ENCODE peak calls at places on chromosomes 3 and 15, in five cellular contexts. One of them, this sample, is unnamed.
A peak's percentile ranks its signal among the peaks of the same experiment; 100 is the strongest.

GRCh38 chr15:78077053-78077859 is at the start of gene TBC1D2B:
- DNase-seq in esophagus squamous epithelium: no peak
- DNase-seq in left ventricle myocardium inferior: peak; percentile 72
- DNase-seq in MM.1S: peak; percentile 62
- DNase-seq in IMR-90: peak; percentile 48
- DNase-seq in this sample: no peak

GRCh38 chr3:9142346-9142745 is 107.1 kb downstream of the SRGAP3 start:
- DNase-seq in esophagus squamous epithelium: no peak
- DNase-seq in left ventricle myocardium inferior: no peak
- DNase-seq in MM.1S: no peak
- DNase-seq in IMR-90: no peak
- DNase-seq in this sample: no peak

GRCh38 chr3:134654031-134654430 is 3.2 kb upstream of the KY start:
- DNase-seq in esophagus squamous epithelium: no peak
- DNase-seq in left ventricle myocardium inferior: no peak
- DNase-seq in MM.1S: no peak
- DNase-seq in IMR-90: no peak
- DNase-seq in this sample: no peak

GRCh38 chr15:57595011-57595866 is 3.5 kb downstream of the MYZAP start:
- DNase-seq in esophagus squamous epithelium: no peak
- DNase-seq in left ventricle myocardium inferior: peak; percentile 74
- DNase-seq in MM.1S: no peak
- DNase-seq in IMR-90: no peak
- DNase-seq in this sample: no peak

GRCh38 chr15:44296625-44297524 is 8.4 kb downstream of the GOLM2 start:
- DNase-seq in esophagus squamous epithelium: no peak
- DNase-seq in left ventricle myocardium inferior: no peak
- DNase-seq in MM.1S: no peak
- DNase-seq in IMR-90: peak; percentile 78
- DNase-seq in this sample: no peak

GRCh38 chr15:57245130-57245529 is 131.2 kb upstream of the CGNL1 start:
- DNase-seq in esophagus squamous epithelium: no peak
- DNase-seq in left ventricle myocardium inferior: no peak
- DNase-seq in MM.1S: no peak
- DNase-seq in IMR-90: peak; percentile 69
- DNase-seq in this sample: no peak

GRCh38 chr3:141237701-141238521 is 6.3 kb downstream of the PXYLP1 start:
- DNase-seq in esophagus squamous epithelium: no peak
- DNase-seq in left ventricle myocardium inferior: peak; percentile 76
- DNase-seq in MM.1S: no peak
- DNase-seq in IMR-90: no peak
- DNase-seq in this sample: no peak

GRCh38 chr3:28328188-28329151 is 20.1 kb upstream of the ZCWPW2 start:
- DNase-seq in esophagus squamous epithelium: no peak
- DNase-seq in left ventricle myocardium inferior: no peak
- DNase-seq in MM.1S: peak; percentile 46
- DNase-seq in IMR-90: peak; percentile 33
- DNase-seq in this sample: no peak

GRCh38 chr15:69280783-69281182 is 17.9 kb upstream of the PAQR5 start:
- DNase-seq in esophagus squamous epithelium: no peak
- DNase-seq in left ventricle myocardium inferior: no peak
- DNase-seq in MM.1S: no peak
- DNase-seq in IMR-90: peak; percentile 27
- DNase-seq in this sample: no peak

GRCh38 chr3:197532388-197532787 is 23.4 kb downstream of the BDH1 start:
- DNase-seq in esophagus squamous epithelium: no peak
- DNase-seq in left ventricle myocardium inferior: no peak
- DNase-seq in MM.1S: no peak
- DNase-seq in IMR-90: no peak
- DNase-seq in this sample: no peak

GRCh38 chr15:82803793-82804574 is 1.9 kb downstream of the FSD2 start:
- DNase-seq in esophagus squamous epithelium: no peak
- DNase-seq in left ventricle myocardium inferior: no peak
- DNase-seq in MM.1S: no peak
- DNase-seq in IMR-90: peak; percentile 15
- DNase-seq in this sample: no peak

GRCh38 chr3:152362086-152362485 is 93.4 kb downstream of the MBNL1 start:
- DNase-seq in esophagus squamous epithelium: no peak
- DNase-seq in left ventricle myocardium inferior: no peak
- DNase-seq in MM.1S: no peak
- DNase-seq in IMR-90: no peak
- DNase-seq in this sample: no peak

GRCh38 chr3:53071882-53072431 is 26.1 kb upstream of the SFMBT1 start:
- DNase-seq in esophagus squamous epithelium: no peak
- DNase-seq in left ventricle myocardium inferior: no peak
- DNase-seq in MM.1S: no peak
- DNase-seq in IMR-90: no peak
- DNase-seq in this sample: no peak

GRCh38 chr3:134680796-134681526 is 30.1 kb upstream of the KY start:
- DNase-seq in esophagus squamous epithelium: no peak
- DNase-seq in left ventricle myocardium inferior: no peak
- DNase-seq in MM.1S: no peak
- DNase-seq in IMR-90: no peak
- DNase-seq in this sample: no peak

GRCh38 chr3:172577962-172578560 is 54.8 kb upstream of the TNFSF10 start:
- DNase-seq in esophagus squamous epithelium: no peak
- DNase-seq in left ventricle myocardium inferior: no peak
- DNase-seq in MM.1S: no peak
- DNase-seq in IMR-90: no peak
- DNase-seq in this sample: no peak

GRCh38 chr3:148873270-148873927 is 8.3 kb downstream of the CPA3 start:
- DNase-seq in esophagus squamous epithelium: no peak
- DNase-seq in left ventricle myocardium inferior: no peak
- DNase-seq in MM.1S: no peak
- DNase-seq in IMR-90: no peak
- DNase-seq in this sample: no peak

GRCh38 chr3:98962951-98963350 is 61.5 kb upstream of the DCBLD2 start:
- DNase-seq in esophagus squamous epithelium: no peak
- DNase-seq in left ventricle myocardium inferior: no peak
- DNase-seq in MM.1S: no peak
- DNase-seq in IMR-90: peak; percentile 77
- DNase-seq in this sample: no peak

GRCh38 chr15:73908030-73908821 is 18.0 kb upstream of the LOXL1 start:
- DNase-seq in esophagus squamous epithelium: peak; percentile 5
- DNase-seq in left ventricle myocardium inferior: peak; percentile 86
- DNase-seq in MM.1S: peak; percentile 68
- DNase-seq in IMR-90: peak; percentile 64
- DNase-seq in this sample: no peak

GRCh38 chr15:42130246-42130986 is 26.0 kb downstream of the PLA2G4F start:
- DNase-seq in esophagus squamous epithelium: no peak
- DNase-seq in left ventricle myocardium inferior: no peak
- DNase-seq in MM.1S: no peak
- DNase-seq in IMR-90: no peak
- DNase-seq in this sample: no peak

GRCh38 chr15:36914466-36914865 is 185.9 kb downstream of the MEIS2 start:
- DNase-seq in esophagus squamous epithelium: no peak
- DNase-seq in left ventricle myocardium inferior: peak; percentile 51
- DNase-seq in MM.1S: no peak
- DNase-seq in IMR-90: no peak
- DNase-seq in this sample: no peak

GRCh38 chr3:168024537-168024941 is 71.2 kb downstream of the GOLIM4 start:
- DNase-seq in esophagus squamous epithelium: no peak
- DNase-seq in left ventricle myocardium inferior: no peak
- DNase-seq in MM.1S: peak; percentile 78
- DNase-seq in IMR-90: peak; percentile 96
- DNase-seq in this sample: peak; percentile 94

GRCh38 chr3:195774917-195775316 is 36.8 kb downstream of the MUC4 start:
- DNase-seq in esophagus squamous epithelium: no peak
- DNase-seq in left ventricle myocardium inferior: peak; percentile 56
- DNase-seq in MM.1S: peak; percentile 41
- DNase-seq in IMR-90: no peak
- DNase-seq in this sample: no peak

GRCh38 chr3:181943285-181943684 is 231.6 kb downstream of the SOX2 start:
- DNase-seq in esophagus squamous epithelium: no peak
- DNase-seq in left ventricle myocardium inferior: no peak
- DNase-seq in MM.1S: no peak
- DNase-seq in IMR-90: no peak
- DNase-seq in this sample: no peak

GRCh38 chr3:10469406-10470119 is 35.8 kb downstream of the ATP2B2 start:
- DNase-seq in esophagus squamous epithelium: no peak
- DNase-seq in left ventricle myocardium inferior: no peak
- DNase-seq in MM.1S: no peak
- DNase-seq in IMR-90: no peak
- DNase-seq in this sample: no peak

GRCh38 chr15:45719490-45719889 is 84.7 kb downstream of the SQOR start:
- DNase-seq in esophagus squamous epithelium: no peak
- DNase-seq in left ventricle myocardium inferior: no peak
- DNase-seq in MM.1S: no peak
- DNase-seq in IMR-90: peak; percentile 7
- DNase-seq in this sample: no peak

GRCh38 chr15:45710657-45711056 is 75.8 kb downstream of the SQOR start:
- DNase-seq in esophagus squamous epithelium: no peak
- DNase-seq in left ventricle myocardium inferior: no peak
- DNase-seq in MM.1S: no peak
- DNase-seq in IMR-90: no peak
- DNase-seq in this sample: no peak

GRCh38 chr15:45715528-45715927 is 80.7 kb downstream of the SQOR start:
- DNase-seq in esophagus squamous epithelium: no peak
- DNase-seq in left ventricle myocardium inferior: no peak
- DNase-seq in MM.1S: peak; percentile 25
- DNase-seq in IMR-90: peak; percentile 32
- DNase-seq in this sample: no peak

GRCh38 chr15:45720183-45720582 is 85.4 kb downstream of the SQOR start:
- DNase-seq in esophagus squamous epithelium: no peak
- DNase-seq in left ventricle myocardium inferior: no peak
- DNase-seq in MM.1S: no peak
- DNase-seq in IMR-90: no peak
- DNase-seq in this sample: no peak

DNA sequence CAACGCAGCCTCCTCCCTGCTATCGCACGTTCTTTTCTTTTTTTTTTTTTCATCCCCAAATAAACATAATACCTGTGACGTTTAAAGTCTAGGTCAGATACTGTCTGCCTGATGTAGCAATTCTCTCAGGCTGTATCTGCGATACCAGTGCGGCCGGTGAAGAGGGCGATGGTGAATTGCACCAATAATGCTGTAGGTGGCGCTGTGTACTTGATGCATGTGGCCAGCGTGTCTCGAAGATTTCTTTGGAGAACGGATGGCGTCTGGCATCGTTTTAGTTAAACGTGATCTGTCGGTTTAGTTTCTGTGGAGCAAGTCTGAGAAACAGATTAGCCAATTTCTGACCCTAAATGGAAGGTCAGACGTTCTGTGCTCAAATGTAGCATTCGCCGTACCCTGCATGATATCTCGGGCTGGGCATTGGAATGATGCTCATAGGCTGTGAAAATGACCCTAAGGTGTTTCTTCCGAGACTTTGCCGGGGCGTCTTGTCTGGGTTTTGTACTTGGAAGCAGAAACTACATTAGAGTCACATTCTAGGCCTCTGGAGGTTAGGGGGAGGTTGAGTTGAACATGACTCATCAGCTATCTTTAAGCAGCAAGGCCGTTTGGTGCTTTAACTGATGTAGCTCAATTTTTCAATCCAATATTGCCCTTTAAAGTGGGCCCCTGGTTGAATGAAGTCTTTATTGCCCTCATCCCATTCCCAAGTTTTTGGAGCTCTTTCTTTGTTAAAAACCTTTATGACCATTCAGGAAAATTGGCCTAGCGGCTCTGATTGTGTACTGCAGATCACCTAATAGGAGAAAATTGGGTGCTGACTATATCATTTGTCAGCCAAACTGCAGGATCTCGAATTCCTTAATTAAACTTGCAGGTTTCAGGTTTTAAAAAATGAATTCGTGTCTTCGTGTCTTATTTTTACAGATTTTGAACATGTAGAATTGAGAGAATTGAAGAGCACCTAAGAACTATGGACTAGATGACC is 80.0 kb downstream of the SQOR start:
- DNase-seq in esophagus squamous epithelium: no peak
- DNase-seq in left ventricle myocardium inferior: peak; percentile 49
- DNase-seq in MM.1S: peak; percentile 69
- DNase-seq in IMR-90: peak; percentile 72
- DNase-seq in this sample: peak; percentile 47
- H3K4me3 ChIP-seq in esophagus squamous epithelium: no peak overlapping the region
- H3K4me3 ChIP-seq in left ventricle myocardium inferior: peak overlapping the region; percentile 24
- H3K4me3 ChIP-seq in MM.1S: no peak overlapping the region
- H3K4me3 ChIP-seq in IMR-90: no peak overlapping the region
- H3K4me3 ChIP-seq in this sample: no peak overlapping the region

DNA sequence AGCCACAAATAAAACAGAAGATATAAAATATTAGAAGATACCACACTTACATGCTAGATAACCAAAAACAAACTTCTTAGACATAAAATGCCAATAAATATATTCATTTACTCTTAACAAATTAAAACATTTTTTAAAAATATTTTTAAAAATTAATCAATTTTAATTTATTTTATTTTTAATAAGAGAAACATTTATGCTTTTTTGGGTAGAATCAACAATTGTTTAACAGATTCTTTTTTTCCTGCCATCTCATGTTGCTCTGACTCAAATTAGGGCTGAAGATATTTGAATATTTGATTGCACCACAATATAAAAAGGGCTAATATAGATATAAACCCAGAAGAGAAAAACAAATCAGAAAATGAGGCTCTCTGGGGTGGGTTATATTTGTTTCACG is 172.6 kb downstream of the GOLGA6L6 start:
- DNase-seq in esophagus squamous epithelium: no peak
- DNase-seq in left ventricle myocardium inferior: no peak
- DNase-seq in MM.1S: no peak
- DNase-seq in IMR-90: no peak
- DNase-seq in this sample: no peak
- TF ChIP-seq CTCF in esophagus squamous epithelium: no peak
- TF ChIP-seq CTCF in left ventricle myocardium inferior: no peak
- TF ChIP-seq CTCF in MM.1S: no peak
- TF ChIP-seq CTCF in IMR-90: no peak
- TF ChIP-seq CTCF in this sample: no peak

DNA sequence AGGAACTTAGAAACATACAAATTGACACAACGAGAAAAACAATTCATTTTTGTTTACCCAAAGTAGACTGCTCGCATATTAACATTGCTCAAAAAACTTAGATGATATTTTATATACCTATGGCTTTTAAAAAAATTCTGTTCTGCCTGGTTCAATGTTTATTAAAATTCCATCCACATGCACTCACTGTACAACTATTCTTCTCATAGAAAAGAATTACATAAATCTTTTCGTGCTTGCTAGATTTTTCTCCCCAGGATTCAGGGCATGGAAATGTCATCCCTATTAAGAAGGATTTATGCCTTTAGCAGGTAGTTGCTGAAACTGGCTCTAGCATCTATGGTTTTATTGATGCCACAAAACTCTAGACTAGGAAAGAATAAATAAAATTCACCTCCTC is 41.8 kb downstream of the AAGAB start:
- DNase-seq in esophagus squamous epithelium: no peak
- DNase-seq in left ventricle myocardium inferior: no peak
- DNase-seq in MM.1S: no peak
- DNase-seq in IMR-90: no peak
- DNase-seq in this sample: no peak
- H3K4me3 ChIP-seq in esophagus squamous epithelium: no peak overlapping the region
- H3K4me3 ChIP-seq in left ventricle myocardium inferior: no peak overlapping the region
- H3K4me3 ChIP-seq in MM.1S: no peak overlapping the region
- H3K4me3 ChIP-seq in IMR-90: no peak overlapping the region
- H3K4me3 ChIP-seq in this sample: no peak overlapping the region

DNA sequence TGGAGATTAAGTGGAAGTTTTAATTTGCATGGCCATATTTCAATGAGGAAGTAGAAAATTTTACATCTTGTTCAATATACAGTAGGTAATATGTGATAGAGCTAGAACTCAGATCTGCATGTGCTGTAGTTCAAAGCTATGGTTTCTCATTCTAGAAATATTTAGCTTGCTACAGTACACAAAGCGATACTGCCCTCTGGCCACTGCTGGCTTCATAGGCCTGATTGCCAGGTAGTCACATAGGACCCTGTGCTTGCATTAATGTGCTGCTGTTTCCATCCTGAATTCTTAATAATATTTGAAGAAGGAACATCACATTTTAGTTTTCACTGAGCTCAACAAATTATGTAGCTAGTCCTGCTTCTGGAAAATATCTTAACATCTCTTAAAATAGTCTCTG is 87.0 kb downstream of the PLSCR2 start:
- DNase-seq in esophagus squamous epithelium: no peak
- DNase-seq in left ventricle myocardium inferior: no peak
- DNase-seq in MM.1S: no peak
- DNase-seq in IMR-90: peak; percentile 33
- DNase-seq in this sample: peak; percentile 5
- TF ChIP-seq CTCF in esophagus squamous epithelium: no peak
- TF ChIP-seq CTCF in left ventricle myocardium inferior: no peak
- TF ChIP-seq CTCF in MM.1S: no peak
- TF ChIP-seq CTCF in IMR-90: peak; percentile 28
- TF ChIP-seq CTCF in this sample: peak; percentile 41